ENCODE peak calls at places on chromosome 6, in eight cellular contexts. One of them, this sample, is unnamed.

GRCh38 chr6:139364302-139364981 is 10.0 kb downstream of the CITED2 start:
- DNase-seq in BJ: no peak
- DNase-seq in AG10803: peak; percentile 60
- DNase-seq in astrocyte of the spinal cord: peak; percentile 72
- DNase-seq in fibroblast of mammary gland: peak; percentile 66
- DNase-seq in cardiac fibroblast: peak; percentile 70
- DNase-seq in tibial nerve: no peak
- DNase-seq in astrocyte: peak; percentile 20
- DNase-seq in this sample: peak; percentile 47

GRCh38 chr6:26017567-26017966 is 55.0 kb downstream of the TRIM38 start:
- DNase-seq in fibroblast of mammary gland: peak; percentile 94
- DNase-seq in cardiac fibroblast: peak; percentile 87
- DNase-seq in AG10803: peak; percentile 73
- DNase-seq in astrocyte of the spinal cord: peak; percentile 93
- DNase-seq in tibial nerve: peak; percentile 55
- DNase-seq in BJ: no peak
- DNase-seq in astrocyte: peak; percentile 91
- DNase-seq in this sample: peak; percentile 84

GRCh38 chr6:90256698-90257485 is 39.8 kb downstream of the BACH2 start:
- DNase-seq in fibroblast of mammary gland: peak; percentile 88
- DNase-seq in BJ: peak; percentile 43
- DNase-seq in astrocyte: peak; percentile 80
- DNase-seq in cardiac fibroblast: peak; percentile 37
- DNase-seq in AG10803: peak; percentile 54
- DNase-seq in tibial nerve: no peak
- DNase-seq in astrocyte of the spinal cord: peak; percentile 87
- DNase-seq in this sample: peak; percentile 88

GRCh38 chr6:90350689-90351554 is 54.3 kb upstream of the BACH2 start:
- DNase-seq in AG10803: no peak
- DNase-seq in astrocyte of the spinal cord: no peak
- DNase-seq in fibroblast of mammary gland: no peak
- DNase-seq in astrocyte: no peak
- DNase-seq in cardiac fibroblast: no peak
- DNase-seq in BJ: no peak
- DNase-seq in tibial nerve: no peak
- DNase-seq in this sample: no peak

GRCh38 chr6:106519460-106520394 is 109.6 kb downstream of the RTN4IP1 start:
- DNase-seq in fibroblast of mammary gland: peak; percentile 100
- DNase-seq in tibial nerve: no peak
- DNase-seq in AG10803: peak; percentile 99
- DNase-seq in astrocyte: peak; percentile 98
- DNase-seq in cardiac fibroblast: peak; percentile 76
- DNase-seq in astrocyte of the spinal cord: peak; percentile 98
- DNase-seq in BJ: peak; percentile 81
- DNase-seq in this sample: peak; percentile 91

GRCh38 chr6:111813247-111814162 is 59.7 kb downstream of the FYN start:
- DNase-seq in AG10803: peak; percentile 80
- DNase-seq in astrocyte of the spinal cord: peak; percentile 84
- DNase-seq in cardiac fibroblast: peak; percentile 17
- DNase-seq in fibroblast of mammary gland: peak; percentile 63
- DNase-seq in BJ: peak; percentile 76
- DNase-seq in astrocyte: peak; percentile 89
- DNase-seq in tibial nerve: no peak
- DNase-seq in this sample: no peak

GRCh38 chr6:45608252-45608911 is 230.6 kb upstream of the SUPT3H start:
- DNase-seq in astrocyte of the spinal cord: peak; percentile 39
- DNase-seq in cardiac fibroblast: peak; percentile 48
- DNase-seq in AG10803: peak; percentile 56
- DNase-seq in astrocyte: peak; percentile 70
- DNase-seq in BJ: no peak
- DNase-seq in fibroblast of mammary gland: peak; percentile 69
- DNase-seq in tibial nerve: no peak
- DNase-seq in this sample: no peak

GRCh38 chr6:15331143-15331542 is 85.3 kb downstream of the JARID2 start:
- DNase-seq in fibroblast of mammary gland: peak; percentile 44
- DNase-seq in BJ: no peak
- DNase-seq in astrocyte: no peak
- DNase-seq in cardiac fibroblast: no peak
- DNase-seq in AG10803: no peak
- DNase-seq in tibial nerve: no peak
- DNase-seq in astrocyte of the spinal cord: no peak
- DNase-seq in this sample: no peak

GRCh38 chr6:105594821-105595220 is 191.9 kb upstream of the PREP start:
- DNase-seq in fibroblast of mammary gland: peak; percentile 39
- DNase-seq in BJ: no peak
- DNase-seq in astrocyte: peak; percentile 89
- DNase-seq in tibial nerve: no peak
- DNase-seq in astrocyte of the spinal cord: peak; percentile 57
- DNase-seq in AG10803: peak; percentile 27
- DNase-seq in cardiac fibroblast: no peak
- DNase-seq in this sample: no peak

GRCh38 chr6:44660561-44661220 is 273.2 kb downstream of the CDC5L start:
- DNase-seq in tibial nerve: no peak
- DNase-seq in cardiac fibroblast: no peak
- DNase-seq in astrocyte of the spinal cord: peak; percentile 83
- DNase-seq in AG10803: peak; percentile 98
- DNase-seq in astrocyte: peak; percentile 95
- DNase-seq in BJ: peak; percentile 83
- DNase-seq in fibroblast of mammary gland: peak; percentile 30
- DNase-seq in this sample: peak; percentile 70

GRCh38 chr6:36662827-36663256 is 15.7 kb upstream of the CDKN1A start:
- DNase-seq in astrocyte of the spinal cord: no peak
- DNase-seq in cardiac fibroblast: no peak
- DNase-seq in tibial nerve: no peak
- DNase-seq in fibroblast of mammary gland: no peak
- DNase-seq in AG10803: no peak
- DNase-seq in BJ: no peak
- DNase-seq in astrocyte: no peak
- DNase-seq in this sample: no peak

GRCh38 chr6:11711644-11711993 is 67.0 kb downstream of the ADTRP start:
- DNase-seq in AG10803: peak; percentile 47
- DNase-seq in astrocyte: no peak
- DNase-seq in BJ: no peak
- DNase-seq in astrocyte of the spinal cord: no peak
- DNase-seq in fibroblast of mammary gland: peak; percentile 12
- DNase-seq in cardiac fibroblast: no peak
- DNase-seq in tibial nerve: no peak
- DNase-seq in this sample: no peak

GRCh38 chr6:109695468-109695867 is 4.4 kb downstream of the FIG4 start:
- DNase-seq in astrocyte of the spinal cord: no peak
- DNase-seq in fibroblast of mammary gland: no peak
- DNase-seq in BJ: no peak
- DNase-seq in astrocyte: no peak
- DNase-seq in tibial nerve: no peak
- DNase-seq in cardiac fibroblast: no peak
- DNase-seq in AG10803: no peak
- DNase-seq in this sample: no peak

GRCh38 chr6:27931209-27931608 is 19.0 kb upstream of the OR2B2 start:
- DNase-seq in tibial nerve: no peak
- DNase-seq in astrocyte of the spinal cord: no peak
- DNase-seq in AG10803: no peak
- DNase-seq in fibroblast of mammary gland: no peak
- DNase-seq in astrocyte: no peak
- DNase-seq in BJ: no peak
- DNase-seq in cardiac fibroblast: no peak
- DNase-seq in this sample: no peak

GRCh38 chr6:92122746-92123145 is 1296.6 kb downstream of the EPHA7 start:
- DNase-seq in cardiac fibroblast: no peak
- DNase-seq in AG10803: no peak
- DNase-seq in fibroblast of mammary gland: no peak
- DNase-seq in tibial nerve: no peak
- DNase-seq in BJ: no peak
- DNase-seq in astrocyte of the spinal cord: peak; percentile 2
- DNase-seq in astrocyte: no peak
- DNase-seq in this sample: no peak

GRCh38 chr6:100455230-100456124 is 9.2 kb downstream of the SIM1 start:
- DNase-seq in astrocyte: no peak
- DNase-seq in fibroblast of mammary gland: no peak
- DNase-seq in astrocyte of the spinal cord: no peak
- DNase-seq in cardiac fibroblast: no peak
- DNase-seq in BJ: no peak
- DNase-seq in tibial nerve: no peak
- DNase-seq in AG10803: no peak
- DNase-seq in this sample: no peak

GRCh38 chr6:158002951-158003853 is 21.5 kb downstream of the SYNJ2 start:
- DNase-seq in AG10803: peak; percentile 95
- DNase-seq in fibroblast of mammary gland: peak; percentile 84
- DNase-seq in tibial nerve: peak; percentile 51
- DNase-seq in cardiac fibroblast: peak; percentile 91
- DNase-seq in astrocyte: peak; percentile 97
- DNase-seq in BJ: peak; percentile 95
- DNase-seq in astrocyte of the spinal cord: peak; percentile 95
- DNase-seq in this sample: peak; percentile 71

GRCh38 chr6:84772428-84773132 is 8.2 kb upstream of the TBX18 start:
- DNase-seq in cardiac fibroblast: peak; percentile 48
- DNase-seq in astrocyte: no peak
- DNase-seq in AG10803: no peak
- DNase-seq in fibroblast of mammary gland: no peak
- DNase-seq in astrocyte of the spinal cord: peak; percentile 46
- DNase-seq in BJ: no peak
- DNase-seq in tibial nerve: no peak
- DNase-seq in this sample: no peak

GRCh38 chr6:75449625-75450206 is 43.9 kb downstream of the FILIP1 start:
- DNase-seq in fibroblast of mammary gland: peak; percentile 44
- DNase-seq in cardiac fibroblast: peak; percentile 25
- DNase-seq in astrocyte: peak; percentile 74
- DNase-seq in astrocyte of the spinal cord: peak; percentile 42
- DNase-seq in AG10803: peak; percentile 56
- DNase-seq in tibial nerve: no peak
- DNase-seq in BJ: peak; percentile 66
- DNase-seq in this sample: no peak

GRCh38 chr6:528989-529388 is 127.9 kb downstream of the HUS1B start:
- DNase-seq in cardiac fibroblast: no peak
- DNase-seq in astrocyte of the spinal cord: no peak
- DNase-seq in fibroblast of mammary gland: no peak
- DNase-seq in AG10803: no peak
- DNase-seq in astrocyte: no peak
- DNase-seq in BJ: no peak
- DNase-seq in tibial nerve: no peak
- DNase-seq in this sample: no peak

GRCh38 chr6:81401970-81402690 is 350.4 kb downstream of the TENT5A start:
- DNase-seq in fibroblast of mammary gland: peak; percentile 23
- DNase-seq in tibial nerve: no peak
- DNase-seq in AG10803: peak; percentile 75
- DNase-seq in BJ: peak; percentile 66
- DNase-seq in astrocyte: peak; percentile 87
- DNase-seq in astrocyte of the spinal cord: peak; percentile 73
- DNase-seq in cardiac fibroblast: peak; percentile 53
- DNase-seq in this sample: no peak

GRCh38 chr6:3286641-3287171 is 28.0 kb downstream of the PSMG4 start:
- DNase-seq in cardiac fibroblast: no peak
- DNase-seq in fibroblast of mammary gland: no peak
- DNase-seq in astrocyte of the spinal cord: no peak
- DNase-seq in BJ: no peak
- DNase-seq in astrocyte: no peak
- DNase-seq in tibial nerve: no peak
- DNase-seq in AG10803: no peak
- DNase-seq in this sample: no peak

GRCh38 chr6:105678516-105678915 is 275.6 kb upstream of the PREP start:
- DNase-seq in BJ: no peak
- DNase-seq in astrocyte of the spinal cord: no peak
- DNase-seq in astrocyte: peak; percentile 13
- DNase-seq in cardiac fibroblast: no peak
- DNase-seq in fibroblast of mammary gland: no peak
- DNase-seq in AG10803: peak; percentile 51
- DNase-seq in tibial nerve: no peak
- DNase-seq in this sample: no peak

GRCh38 chr6:159234102-159234553 is 64.9 kb downstream of the FNDC1 start:
- DNase-seq in fibroblast of mammary gland: no peak
- DNase-seq in tibial nerve: no peak
- DNase-seq in AG10803: no peak
- DNase-seq in BJ: no peak
- DNase-seq in cardiac fibroblast: no peak
- DNase-seq in astrocyte of the spinal cord: no peak
- DNase-seq in astrocyte: no peak
- DNase-seq in this sample: no peak
- H3K4me3 ChIP-seq in fibroblast of mammary gland: no peak overlapping the region
- H3K4me3 ChIP-seq in tibial nerve: no peak overlapping the region
- H3K4me3 ChIP-seq in AG10803: no peak overlapping the region
- H3K4me3 ChIP-seq in BJ: no peak overlapping the region
- H3K4me3 ChIP-seq in cardiac fibroblast: no peak overlapping the region
- H3K4me3 ChIP-seq in astrocyte of the spinal cord: no peak overlapping the region
- H3K4me3 ChIP-seq in astrocyte: no peak overlapping the region
- H3K4me3 ChIP-seq in this sample: no peak overlapping the region

GRCh38 chr6:118269659-118270058 is 278.4 kb upstream of the PLN start:
- DNase-seq in BJ: no peak
- DNase-seq in AG10803: no peak
- DNase-seq in astrocyte of the spinal cord: no peak
- DNase-seq in astrocyte: no peak
- DNase-seq in cardiac fibroblast: no peak
- DNase-seq in fibroblast of mammary gland: no peak
- DNase-seq in tibial nerve: no peak
- DNase-seq in this sample: no peak
- TF ChIP-seq CTCF in BJ: no peak
- TF ChIP-seq CTCF in AG10803: no peak
- TF ChIP-seq CTCF in astrocyte of the spinal cord: no peak
- TF ChIP-seq CTCF in astrocyte: no peak
- TF ChIP-seq CTCF in cardiac fibroblast: no peak
- TF ChIP-seq CTCF in fibroblast of mammary gland: no peak
- TF ChIP-seq CTCF in tibial nerve: no peak
- TF ChIP-seq CTCF in this sample: no peak

DNA sequence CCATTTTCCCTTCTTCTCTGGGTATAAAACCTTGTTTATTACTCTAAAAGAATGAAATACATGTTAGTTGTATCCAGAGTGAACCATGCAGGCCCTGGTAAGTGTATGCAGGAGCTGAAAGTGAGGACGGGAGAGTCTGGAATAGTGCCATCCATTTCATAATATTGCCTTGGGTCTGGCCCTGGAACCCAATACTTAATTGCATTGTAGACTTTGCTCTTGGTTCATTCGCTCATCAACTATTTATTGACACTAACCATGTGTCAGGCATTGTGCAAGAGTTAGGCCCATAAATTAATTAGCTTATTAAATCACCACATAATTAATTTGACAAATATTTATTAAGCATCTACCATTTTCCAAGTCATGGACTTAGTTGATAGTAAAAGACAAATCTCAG is 490.6 kb downstream of the EPM2A start:
- DNase-seq in tibial nerve: no peak
- DNase-seq in cardiac fibroblast: peak; percentile 4
- DNase-seq in AG10803: no peak
- DNase-seq in BJ: no peak
- DNase-seq in fibroblast of mammary gland: peak; percentile 20
- DNase-seq in astrocyte: no peak
- DNase-seq in astrocyte of the spinal cord: no peak
- DNase-seq in this sample: no peak
- H3K4me3 ChIP-seq in tibial nerve: no peak overlapping the region
- H3K4me3 ChIP-seq in cardiac fibroblast: no peak overlapping the region
- H3K4me3 ChIP-seq in AG10803: no peak overlapping the region
- H3K4me3 ChIP-seq in BJ: no peak overlapping the region
- H3K4me3 ChIP-seq in fibroblast of mammary gland: no peak overlapping the region
- H3K4me3 ChIP-seq in astrocyte: no peak overlapping the region
- H3K4me3 ChIP-seq in astrocyte of the spinal cord: no peak overlapping the region
- H3K4me3 ChIP-seq in this sample: no peak overlapping the region

DNA sequence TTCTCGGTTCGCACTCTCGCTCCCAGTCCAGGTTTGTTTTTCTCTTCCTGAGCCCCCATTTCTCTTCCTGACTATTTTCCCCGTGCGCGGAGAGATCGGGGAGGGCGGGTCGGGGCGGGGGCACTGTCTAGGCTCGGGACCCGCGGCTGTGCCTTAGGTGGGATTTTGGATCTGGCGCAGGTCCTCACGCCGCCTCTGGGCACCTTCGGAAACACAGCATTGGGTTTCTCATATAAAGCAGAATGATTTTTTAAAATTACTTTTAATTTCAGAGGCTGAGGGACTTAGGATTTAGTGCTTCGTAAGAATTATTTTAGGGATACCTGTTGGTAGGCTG is 324 bp downstream of the STX11 start:
- DNase-seq in AG10803: no peak
- DNase-seq in astrocyte: no peak
- DNase-seq in cardiac fibroblast: peak; percentile 17
- DNase-seq in astrocyte of the spinal cord: peak; percentile 35
- DNase-seq in BJ: no peak
- DNase-seq in tibial nerve: no peak
- DNase-seq in fibroblast of mammary gland: peak; percentile 21
- DNase-seq in this sample: no peak
- TF ChIP-seq CTCF in AG10803: peak; percentile 30
- TF ChIP-seq CTCF in astrocyte: no peak
- TF ChIP-seq CTCF in cardiac fibroblast: peak; percentile 28
- TF ChIP-seq CTCF in astrocyte of the spinal cord: peak; percentile 32
- TF ChIP-seq CTCF in BJ: peak; percentile 34
- TF ChIP-seq CTCF in tibial nerve: no peak
- TF ChIP-seq CTCF in fibroblast of mammary gland: peak; percentile 15
- TF ChIP-seq CTCF in this sample: peak; percentile 11